ENCODE peak calls at places on chromosomes 4 and X, in five cellular contexts. O is neural progenitor cell; I is activated CD8-positive, alpha-beta memory T cell treated with anti-CD3 and anti-CD28 coated beads for 48 hours; T is nephron progenitor cell; Y is lung microvascular endothelial cell. V is an unnamed sample.

GRCh38 chrX:3584415-3584996 is 128.9 kb downstream of the PRKX start:
- DNase-seq in Y (no peak), O (no peak), I (no peak), T (no peak), V (no peak)

GRCh38 chrX:154013614-154014360 is 5.9 kb downstream of the IRAK1 start:
- DNase-seq in I (peak), T (peak), Y (peak), O (peak), V (peak)

GRCh38 chr4:57158221-57158620 is 48.0 kb upstream of the IGFBP7 start:
- DNase-seq in Y (no peak), O (no peak), T (no peak), I (no peak), V (no peak)

GRCh38 chrX:66018585-66019309 is 21.1 kb downstream of the VSIG4 start:
- DNase-seq in T (no peak), I (no peak), O (no peak), Y (no peak), V (no peak)

GRCh38 chr4:139247241-139247640 is 32.8 kb downstream of the MGARP start:
- DNase-seq in I (no peak), O (no peak), T (no peak), Y (no peak), V (no peak)

GRCh38 chr4:118883861-118884260 is 4.8 kb upstream of the SYNPO2 start:
- DNase-seq in Y (no peak), O (no peak), T (no peak), I (no peak), V (no peak)

GRCh38 chr4:182662551-182662950 is 254.6 kb downstream of the DCTD start:
- DNase-seq in I (no peak), O (no peak), Y (no peak), T (no peak), V (peak)

GRCh38 chr4:2715426-2715825 is 40.7 kb downstream of the TNIP2 start:
- DNase-seq in Y (peak), T (no peak), I (no peak), O (no peak), V (no peak)

GRCh38 chr4:25144870-25145481 is 15.3 kb downstream of the SEPSECS start:
- DNase-seq in O (peak), T (no peak), I (no peak), Y (peak), V (peak)

GRCh38 chr4:95020521-95020920 is 262.8 kb downstream of the BMPR1B start:
- DNase-seq in T (no peak), I (no peak), O (no peak), Y (no peak), V (no peak)

GRCh38 chrX:131288738-131289511 is at the start of gene IGSF1:
- DNase-seq in O (peak), I (no peak), Y (no peak), T (peak), V (no peak)

GRCh38 chr4:56465599-56466295 is 1.7 kb upstream of the SRP72 start:
- DNase-seq in O (peak), Y (peak), I (no peak), T (no peak), V (no peak)

GRCh38 chrX:137195991-137196390 is 162.2 kb upstream of the GPR101 start:
- DNase-seq in I (no peak), Y (peak), O (no peak), T (no peak), V (no peak)

GRCh38 chrX:41785685-41786084 is 61.7 kb downstream of the GPR82 start:
- DNase-seq in O (no peak), Y (no peak), I (no peak), T (no peak), V (no peak)

GRCh38 chr4:120079839-120080520 is 13.3 kb upstream of the MAD2L1 start:
- DNase-seq in O (no peak), Y (no peak), I (no peak), T (no peak), V (no peak)

GRCh38 chrX:15815779-15816452 is 25.6 kb downstream of the ZRSR2 start:
- DNase-seq in Y (peak), O (peak), I (no peak), T (peak), V (no peak)

GRCh38 chr4:150387983-150388382 is 194.0 kb upstream of the MAB21L2 start:
- DNase-seq in T (no peak), O (no peak), I (no peak), Y (no peak), V (no peak)

GRCh38 chr4:128311659-128312392 is 24.2 kb upstream of the PGRMC2 start:
- DNase-seq in Y (no peak), T (no peak), O (no peak), I (no peak), V (no peak)

GRCh38 chrX:19975862-19976261 is 15.0 kb downstream of the BCLAF3 start:
- DNase-seq in O (no peak), I (no peak), T (no peak), Y (no peak), V (no peak)

GRCh38 chr4:169225058-169225751 is 45.6 kb downstream of the SH3RF1 start:
- DNase-seq in I (no peak), T (no peak), O (no peak), Y (peak), V (no peak)

GRCh38 chr4:75512336-75513211 is 1.6 kb downstream of the RCHY1 start:
- DNase-seq in Y (peak), O (peak), I (no peak), T (no peak), V (no peak)

GRCh38 chr4:97998203-97998602 is 145.1 kb downstream of the STPG2 start:
- DNase-seq in I (no peak), T (no peak), O (no peak), Y (no peak), V (no peak)

GRCh38 chr4:37953620-37954325 is 6.4 kb upstream of the PTTG2 start:
- DNase-seq in I (no peak), Y (no peak), T (no peak), O (no peak), V (no peak)

GRCh38 chr4:154328030-154328429 is 163.6 kb downstream of the DCHS2 start:
- DNase-seq in T (no peak), I (no peak), O (no peak), Y (no peak), V (no peak)

GRCh38 chrX:57366430-57366829 is 79.9 kb downstream of the FAAH2 start:
- DNase-seq in I (no peak), O (no peak), Y (no peak), T (no peak), V (no peak)